ENCODE peak calls at places on chromosomes 12 and 14, in six cellular contexts. D is upper lobe of right lung, L is neural progenitor cell, Z is kidney epithelial cell, I is left lung, O is fibroblast of lung. A is an unnamed sample.

GRCh38 chr14:95527392-95528002 is 7.4 kb upstream of the GLRX5 start:
- DNase-seq in D (no peak), Z (no peak), O (peak; percentile 79), L (peak; percentile 40), I (no peak), A (no peak)

GRCh38 chr14:77044776-77045569 is 16.5 kb upstream of the IRF2BPL start:
- DNase-seq in L (no peak), D (no peak), Z (no peak), I (no peak), O (no peak), A (no peak)

GRCh38 chr12:108839011-108839889 is 18.1 kb downstream of the SSH1 start:
- DNase-seq in O (peak; percentile 83), I (no peak), D (peak; percentile 69), L (no peak), Z (no peak), A (no peak)

GRCh38 chr14:65432361-65432948 is 19.9 kb downstream of the FUT8 start:
- DNase-seq in L (no peak), I (no peak), Z (no peak), D (no peak), O (peak; percentile 77), A (no peak)

GRCh38 chr14:88321692-88322504 is 1.2 kb downstream of the KCNK10 start:
- DNase-seq in O (no peak), D (no peak), I (no peak), L (peak; percentile 59), Z (no peak), A (peak; percentile 56)

GRCh38 chr12:94686834-94687628 is 36.7 kb upstream of the TMCC3 start:
- DNase-seq in L (no peak), Z (no peak), O (no peak), D (no peak), I (no peak), A (no peak)

GRCh38 chr12:55686366-55687010 is 21.2 kb downstream of the ITGA7 start:
- DNase-seq in Z (no peak), O (no peak), D (peak; percentile 46), I (no peak), L (no peak), A (no peak)

GRCh38 chr14:96634896-96635295 is 132.7 kb downstream of the PAPOLA start:
- DNase-seq in O (no peak), D (no peak), I (no peak), L (no peak), Z (no peak), A (peak; percentile 11)

GRCh38 chr12:110100315-110100970 is 23.7 kb upstream of the IFT81 start:
- DNase-seq in O (peak; percentile 62), I (peak; percentile 54), D (no peak), Z (no peak), L (peak; percentile 82), A (peak; percentile 57)

GRCh38 chr12:26787125-26787495 is 45.9 kb downstream of the ITPR2 start:
- DNase-seq in D (no peak), O (peak; percentile 94), I (no peak), Z (no peak), L (peak; percentile 9), A (no peak)

GRCh38 chr12:78338054-78338785 is 507.5 kb downstream of the NAV3 start:
- DNase-seq in Z (no peak), L (no peak), O (no peak), I (no peak), D (no peak), A (no peak)

GRCh38 chr12:132362966-132363660 is 33.7 kb upstream of the GALNT9 start:
- DNase-seq in D (peak; percentile 49), L (no peak), O (no peak), Z (no peak), I (peak; percentile 19), A (no peak)

GRCh38 chr14:99546230-99546879 is 57.7 kb downstream of the CCDC85C start:
- DNase-seq in Z (no peak), L (peak; percentile 65), I (no peak), O (no peak), D (no peak), A (peak; percentile 84)

GRCh38 chr12:59940676-59941342 is 345.0 kb downstream of the SLC16A7 start:
- DNase-seq in O (peak; percentile 13), Z (no peak), L (no peak), I (no peak), D (no peak), A (no peak)

GRCh38 chr12:14771651-14772137 is 31.6 kb downstream of the WBP11 start:
- DNase-seq in O (no peak), Z (no peak), D (no peak), L (peak; percentile 69), I (no peak), A (peak; percentile 76)

GRCh38 chr12:124917135-124917840 is 2.8 kb upstream of the UBC start:
- DNase-seq in Z (peak; percentile 95), I (peak; percentile 99), D (peak; percentile 98), L (peak; percentile 97), O (peak; percentile 100), A (peak; percentile 88)

GRCh38 chr12:49342914-49343731 is 3.6 kb upstream of the DNAJC22 start:
- DNase-seq in L (no peak), O (no peak), D (peak; percentile 64), Z (no peak), I (no peak), A (peak; percentile 60)
- H3K4me3 ChIP-seq in L (peak overlapping the region; percentile 65), O (peak overlapping the region; percentile 42), D (peak overlapping the region; percentile 42), Z (no peak overlapping the region), I (no peak overlapping the region), A (peak overlapping the region; percentile 60)

GRCh38 chr12:8941691-8942478 is 7.6 kb downstream of the M6PR start:
- DNase-seq in L (no peak), I (no peak), O (no peak), D (no peak), Z (no peak), A (no peak)

DNA sequence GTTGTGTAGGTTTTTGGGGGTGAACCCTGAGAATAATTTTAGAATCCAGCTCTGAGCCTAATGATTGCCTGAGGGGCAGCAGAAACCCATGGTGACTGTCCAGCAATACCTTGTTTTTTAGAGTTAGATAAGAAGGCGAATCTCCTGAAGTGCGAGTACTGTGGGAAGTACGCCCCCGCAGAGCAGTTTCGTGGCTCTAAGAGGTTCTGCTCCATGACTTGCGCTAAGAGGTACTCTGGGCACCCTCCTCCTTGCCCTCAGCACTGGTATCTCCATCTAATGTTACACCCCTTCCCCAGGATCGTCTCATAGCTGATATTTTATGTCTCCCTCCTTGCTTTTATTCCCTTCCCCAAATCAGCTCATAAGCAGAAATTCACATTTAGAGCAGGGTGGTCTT is 12.7 kb downstream of the M6PR start:
- DNase-seq in L (no peak), D (no peak), I (no peak), O (no peak), Z (no peak), A (no peak)
- H3K27me3 ChIP-seq in L (no peaks in the 10 kb centered on the region), D (no peaks in the 10 kb centered on the region), I (no peaks in the 10 kb centered on the region), O (no peaks in the 10 kb centered on the region), Z (no peaks in the 10 kb centered on the region), A (no peaks in the 10 kb centered on the region)

DNA sequence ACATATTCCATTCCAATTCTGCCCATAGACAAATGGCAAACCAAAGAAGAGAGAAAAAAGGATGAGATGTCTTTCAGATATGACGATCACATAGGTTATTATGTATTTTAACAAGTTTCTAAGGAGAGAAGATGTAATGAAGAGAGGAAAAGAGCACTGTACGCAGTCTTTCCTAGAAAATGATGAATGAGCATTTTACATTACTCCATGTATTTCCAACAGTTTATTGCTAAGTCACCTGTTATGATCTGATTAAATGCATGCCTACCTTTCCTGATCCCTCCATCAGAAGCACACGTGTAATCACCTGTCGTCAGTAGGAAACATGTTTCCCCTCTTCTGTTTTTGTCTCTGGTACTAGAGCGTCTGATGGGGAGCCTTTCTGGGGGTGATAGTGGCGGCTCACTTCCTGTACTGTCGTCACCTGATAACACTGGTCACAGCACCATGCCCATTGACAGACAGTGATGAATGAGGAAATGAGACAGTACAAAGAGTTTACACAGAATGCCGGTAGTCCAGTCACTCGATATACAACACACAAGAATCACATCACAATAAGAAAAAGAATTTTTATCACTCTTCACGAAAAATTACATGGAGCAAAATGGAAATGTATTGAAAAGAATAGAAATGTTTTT is 161.6 kb downstream of the KCNC2 start:
- DNase-seq in L (no peak), D (no peak), Z (no peak), I (no peak), O (no peak), A (no peak)
- H3K4me3 ChIP-seq in L (no peak overlapping the region), D (no peak overlapping the region), Z (no peak overlapping the region), I (no peak overlapping the region), O (no peak overlapping the region), A (no peak overlapping the region)

GRCh38 chr12:120369476-120370342 is 745 bp upstream of the MSI1 start:
- DNase-seq in I (no peak), L (peak; percentile 37), O (no peak), D (no peak), Z (no peak), A (peak; percentile 69)
- H3K27me3 ChIP-seq in I (peaks cover 43% of the 10 kb centered on the region), L (no peaks in the 10 kb centered on the region), O (peaks cover 50% of the 10 kb centered on the region), D (peaks cover 49% of the 10 kb centered on the region), Z (peaks cover 23% of the 10 kb centered on the region), A (peaks cover 31% of the 10 kb centered on the region)

A was measured in H7.